ENCODE peak calls at places on chromosome 10, in five cellular contexts. E is heart right ventricle, M is NCI-H510A treated with DMSO at 0.1 percent for 48 hours, S is pons, C is left cardiac atrium. U is an unnamed sample.

GRCh38 chr10:77566914-77567566 is 70.6 kb downstream of the KCNMA1 start:
- DNase-seq in E (no peak), M (no peak), S (no peak), C (no peak), U (no peak)

GRCh38 chr10:97685395-97685958 is 1.6 kb downstream of the AVPI1 start:
- DNase-seq in E (no peak), M (peak; percentile 13), S (no peak), C (peak; percentile 43), U (no peak)

GRCh38 chr10:11610855-11611247 is 599 bp downstream of the USP6NL start:
- DNase-seq in E (peak; percentile 39), M (no peak), S (no peak), C (peak; percentile 57), U (no peak)

GRCh38 chr10:129912161-129912917 is 51.7 kb downstream of the EBF3 start:
- DNase-seq in E (no peak), M (no peak), S (no peak), C (no peak), U (no peak)

GRCh38 chr10:33306126-33306525 is 28.3 kb downstream of the NRP1 start:
- DNase-seq in E (no peak), M (no peak), S (no peak), C (no peak), U (no peak)

GRCh38 chr10:106082865-106083264 is 1081.6 kb downstream of the SORCS1 start:
- DNase-seq in E (no peak), M (no peak), S (no peak), C (no peak), U (no peak)

GRCh38 chr10:6580279-6581029 is 378 bp upstream of the PRKCQ start:
- DNase-seq in E (peak; percentile 74), M (no peak), S (peak; percentile 80), C (peak; percentile 60), U (peak; percentile 39)

GRCh38 chr10:32372000-32372875 is 25.3 kb upstream of the EPC1 start:
- DNase-seq in E (no peak), M (no peak), S (no peak), C (no peak), U (no peak)

GRCh38 chr10:5971315-5971832 is 6.0 kb downstream of the IL15RA start:
- DNase-seq in E (no peak), M (no peak), S (no peak), C (peak; percentile 72), U (peak; percentile 26)

GRCh38 chr10:23693895-23694294 is 255.0 kb downstream of the OTUD1 start:
- DNase-seq in E (no peak), M (no peak), S (no peak), C (no peak), U (no peak)